ENCODE peak calls at places on chromosomes 3 and 15, in five cellular contexts. S is activated CD4-positive, alpha-beta T cell treated with anti-CD3 and anti-CD28 coated beads, Interleukin-2, amount 50 U/mL, for 24 hours; T is Peyer's patch; E is GM10248; Z is stimulated activated CD4-positive, alpha-beta T cell treated with anti-CD3 and anti-CD28 coated beads, Interleukin-2, amount 100 ng/mL, for 48 hours. M is an unnamed sample.

GRCh38 chr15:20357139-20358065 is 184.2 kb downstream of the GOLGA6L6 start:
- DNase-seq in S (no peak), T (no peak), E (peak), Z (no peak), M (no peak)

GRCh38 chr15:87648278-87648677 is 608.3 kb downstream of the NTRK3 start:
- DNase-seq in S (no peak), T (no peak), E (no peak), Z (no peak), M (no peak)

GRCh38 chr15:48592221-48592731 is 53.2 kb downstream of the FBN1 start:
- DNase-seq in S (no peak), T (no peak), E (no peak), Z (no peak), M (no peak)

GRCh38 chr15:49135342-49135857 is 20.0 kb downstream of the COPS2 start:
- DNase-seq in S (no peak), T (no peak), E (no peak), Z (no peak), M (no peak)

GRCh38 chr3:38805765-38806386 is 10.1 kb downstream of the SCN10A start:
- DNase-seq in S (peak), T (no peak), E (peak), Z (peak), M (no peak)

GRCh38 chr15:92226020-92226612 is 167.6 kb upstream of the ST8SIA2 start:
- DNase-seq in S (no peak), T (no peak), E (peak), Z (no peak), M (no peak)

GRCh38 chr3:12185172-12185710 is 26.5 kb upstream of the TIMP4 start:
- DNase-seq in S (no peak), T (no peak), E (no peak), Z (no peak), M (no peak)

GRCh38 chr15:29225534-29226224 is 43.9 kb downstream of the NSMCE3 start:
- DNase-seq in S (no peak), T (no peak), E (no peak), Z (no peak), M (no peak)

GRCh38 chr3:24579008-24579407 is 84.4 kb upstream of the THRB start:
- DNase-seq in S (no peak), T (no peak), E (no peak), Z (no peak), M (no peak)

GRCh38 chr15:42921049-42921731 is 612 bp upstream of the TTBK2 start:
- DNase-seq in S (no peak), T (peak), E (peak), Z (peak), M (no peak)

GRCh38 chr15:67897646-67898045 is 57.8 kb upstream of the RNU6-1 start:
- DNase-seq in S (no peak), T (no peak), E (no peak), Z (no peak), M (no peak)

GRCh38 chr15:33021806-33022389 is 172.6 kb downstream of the FMN1 start:
- DNase-seq in S (no peak), T (no peak), E (peak), Z (no peak), M (no peak)

GRCh38 chr3:160755776-160756304 is at the start of gene PPM1L:
- DNase-seq in S (peak), T (peak), E (peak), Z (peak), M (peak)

GRCh38 chr15:71083349-71083748 is 31.9 kb upstream of the THSD4 start:
- DNase-seq in S (no peak), T (no peak), E (no peak), Z (no peak), M (no peak)

GRCh38 chr15:100691321-100691720 is 88.9 kb downstream of the ASB7 start:
- DNase-seq in S (no peak), T (no peak), E (no peak), Z (no peak), M (no peak)

GRCh38 chr3:52176951-52177700 is 20.8 kb upstream of the ALAS1 start:
- DNase-seq in S (no peak), T (no peak), E (no peak), Z (no peak), M (no peak)

GRCh38 chr15:52379395-52380111 is 83.9 kb upstream of the MYO5C start:
- DNase-seq in S (no peak), T (no peak), E (peak), Z (peak), M (no peak)

GRCh38 chr15:88454231-88454630 is 13.0 kb downstream of the MRPL46 start:
- DNase-seq in S (no peak), T (no peak), E (no peak), Z (no peak), M (no peak)

GRCh38 chr3:188133646-188134045 is 20.3 kb upstream of the LPP start:
- DNase-seq in S (no peak), T (no peak), E (no peak), Z (peak), M (no peak)

GRCh38 chr15:45378149-45378912 is at the start of gene GATM:
- DNase-seq in S (peak), T (peak), E (peak), Z (peak), M (no peak)

GRCh38 chr15:51625236-51625635 is 2.7 kb upstream of the DMXL2 start:
- DNase-seq in S (no peak), T (no peak), E (peak), Z (no peak), M (no peak)

GRCh38 chr15:40354408-40355171 is 3.4 kb upstream of the DISP2 start:
- DNase-seq in S (no peak), T (peak), E (no peak), Z (no peak), M (no peak)

GRCh38 chr15:31615643-31616415 is 289.2 kb downstream of the KLF13 start:
- DNase-seq in S (no peak), T (no peak), E (no peak), Z (no peak), M (no peak)

GRCh38 chr3:186902154-186902553 is 28.2 kb upstream of the ST6GAL1 start:
- DNase-seq in S (no peak), T (no peak), E (no peak), Z (no peak), M (no peak)

GRCh38 chr15:27797765-27798164 is 301.4 kb downstream of the OCA2 start:
- DNase-seq in S (no peak), T (no peak), E (no peak), Z (no peak), M (no peak)

GRCh38 chr15:73959012-73959581 is 32.8 kb downstream of the LOXL1 start:
- DNase-seq in S (no peak), T (no peak), E (no peak), Z (no peak), M (no peak)